ENCODE peak calls at places on chromosome 13, in four cellular contexts. Y is stimulated activated CD4-positive, alpha-beta T cell treated with anti-CD3 and anti-CD28 coated beads, Interleukin-1b, Interleukin-23, amount 100 ng/mL, for 1 hour; H is progenitor cell of endocrine pancreas; P is GM19239. G is an unnamed sample.

GRCh38 chr13:49791214-49791752 is 1.2 kb downstream of the KPNA3 start:
- DNase-seq in Y (no peak), H (no peak), P (no peak), G (peak; percentile 72)

GRCh38 chr13:91181892-91182291 is 165.6 kb upstream of the MIR17HG start:
- DNase-seq in Y (no peak), H (no peak), P (no peak), G (peak; percentile 36)

GRCh38 chr13:43546821-43547220 is 240.0 kb downstream of the ENOX1 start:
- DNase-seq in Y (no peak), H (no peak), P (no peak), G (no peak)

GRCh38 chr13:73820688-73821087 is 313.5 kb downstream of the KLF12 start:
- DNase-seq in Y (no peak), H (no peak), P (no peak), G (no peak)

GRCh38 chr13:74751739-74752138 is 617.5 kb upstream of the KLF12 start:
- DNase-seq in Y (no peak), H (no peak), P (no peak), G (no peak)

GRCh38 chr13:109693213-109693612 is 93.2 kb downstream of the IRS2 start:
- DNase-seq in Y (no peak), H (no peak), P (no peak), G (no peak)

GRCh38 chr13:65808061-65808460 is 1422.1 kb downstream of the PCDH9 start:
- DNase-seq in Y (no peak), H (no peak), P (no peak), G (no peak)

GRCh38 chr13:94464771-94465170 is 14.7 kb downstream of the DCT start:
- DNase-seq in Y (peak; percentile 4), H (no peak), P (no peak), G (no peak)

GRCh38 chr13:41130356-41130755 is 2.2 kb downstream of the KBTBD6 start:
- DNase-seq in Y (no peak), H (no peak), P (no peak), G (no peak)

GRCh38 chr13:47853236-47853635 is 147.8 kb downstream of the SUCLA2 start:
- DNase-seq in Y (no peak), H (no peak), P (no peak), G (no peak)

GRCh38 chr13:45167611-45168554 is 33.0 kb downstream of the KCTD4 start:
- DNase-seq in Y (no peak), H (no peak), P (no peak), G (peak; percentile 86)

GRCh38 chr13:85586422-85586831 is 212.8 kb downstream of the SLITRK6 start:
- DNase-seq in Y (no peak), H (no peak), P (no peak), G (no peak)

GRCh38 chr13:33129094-33129832 is 113.0 kb downstream of the KL start:
- DNase-seq in Y (no peak), H (no peak), P (no peak), G (no peak)

GRCh38 chr13:104571161-104571889 is 1505.1 kb upstream of the SLC10A2 start:
- DNase-seq in Y (no peak), H (peak; percentile 56), P (no peak), G (peak; percentile 61)

GRCh38 chr13:24052547-24052981 is 108.0 kb upstream of the SPATA13 start:
- DNase-seq in Y (no peak), H (no peak), P (no peak), G (no peak)

GRCh38 chr13:95207769-95208366 is 93.4 kb downstream of the ABCC4 start:
- DNase-seq in Y (no peak), H (no peak), P (no peak), G (no peak)

GRCh38 chr13:97339019-97339988 is 94.7 kb upstream of the RAP2A start:
- DNase-seq in Y (no peak), H (no peak), P (no peak), G (peak; percentile 34)

GRCh38 chr13:94269557-94269956 is 209.9 kb downstream of the DCT start:
- DNase-seq in Y (no peak), H (no peak), P (no peak), G (no peak)

GRCh38 chr13:20475927-20476691 is 49.5 kb downstream of the CRYL1 start:
- DNase-seq in Y (no peak), H (no peak), P (peak; percentile 76), G (peak; percentile 51)

GRCh38 chr13:41915096-41915495 is 45.8 kb downstream of the VWA8 start:
- DNase-seq in Y (no peak), H (no peak), P (no peak), G (no peak)

GRCh38 chr13:87094646-87095045 is 576.5 kb upstream of the SLITRK5 start:
- DNase-seq in Y (no peak), H (no peak), P (no peak), G (peak; percentile 0)

GRCh38 chr13:92390217-92390616 is 836.4 kb upstream of the GPC6 start:
- DNase-seq in Y (no peak), H (no peak), P (no peak), G (no peak)

GRCh38 chr13:21668665-21669599 is 1.9 kb upstream of the FGF9 start:
- DNase-seq in Y (no peak), H (peak; percentile 31), P (no peak), G (peak; percentile 20)

GRCh38 chr13:111216166-111216960 is 101.3 kb downstream of the ARHGEF7 start:
- DNase-seq in Y (no peak), H (peak; percentile 22), P (no peak), G (peak; percentile 52)

GRCh38 chr13:44199627-44200207 is 173.9 kb upstream of the SERP2 start:
- DNase-seq in Y (no peak), H (no peak), P (no peak), G (peak; percentile 73)

GRCh38 chr13:25882732-25883357 is 169.0 kb downstream of the SHISA2 start:
- DNase-seq in Y (no peak), H (no peak), P (no peak), G (no peak)

GRCh38 chr13:33676700-33677048 is 141.3 kb upstream of the RFC3 start:
- DNase-seq in Y (no peak), H (no peak), P (no peak), G (peak; percentile 84)

GRCh38 chr13:76948139-76948538 is at the start of gene ACOD1:
- DNase-seq in Y (no peak), H (no peak), P (no peak), G (no peak)

GRCh38 chr13:32446778-32447465 is 19.0 kb upstream of the N4BP2L1 start:
- DNase-seq in Y (no peak), H (no peak), P (no peak), G (no peak)

G was measured in small intestine.